ENCODE peak calls at places on chromosome 6, in nine cellular contexts. N, Z, P, R, K, S, H, V and Y are unnamed samples.
A peak's percentile ranks its signal among the peaks of the same experiment; 100 is the strongest.

GRCh38 chr6:8108031-8108660 is 5.8 kb upstream of the EEF1E1 start:
- DNase-seq in H (no peak), P (no peak), K (no peak), N (peak; percentile 76), R (no peak), S (no peak), V (no peak), Z (no peak), Y (peak; percentile 65)

GRCh38 chr6:56862415-56863175 is 92.3 kb upstream of the BEND6 start:
- DNase-seq in K (no peak), H (no peak), V (no peak), S (no peak), Z (no peak), R (no peak), N (peak; percentile 67), P (no peak), Y (no peak)

GRCh38 chr6:73713426-73714147 is 17.6 kb downstream of the CD109 start:
- DNase-seq in K (no peak), N (peak; percentile 43), V (no peak), R (no peak), P (no peak), Z (no peak), S (no peak), H (no peak), Y (peak; percentile 62)

GRCh38 chr6:125480571-125480970 is 178.8 kb upstream of the HDDC2 start:
- DNase-seq in Z (no peak), P (no peak), V (no peak), R (no peak), S (no peak), H (no peak), K (no peak), N (no peak), Y (no peak)

GRCh38 chr6:47307362-47308222 is 2.1 kb downstream of the TNFRSF21 start:
- DNase-seq in R (no peak), Z (no peak), S (no peak), P (no peak), V (no peak), K (no peak), N (no peak), H (no peak), Y (peak; percentile 4)

GRCh38 chr6:41430875-41431274 is 95.5 kb downstream of the NCR2 start:
- DNase-seq in P (no peak), V (no peak), K (no peak), R (peak; percentile 68), N (peak; percentile 80), S (no peak), H (no peak), Z (no peak), Y (no peak)

GRCh38 chr6:53347250-53347920 is 1.4 kb downstream of the ELOVL5 start:
- DNase-seq in N (peak; percentile 17), R (no peak), K (peak; percentile 25), S (no peak), H (no peak), Z (no peak), P (no peak), V (no peak), Y (no peak)

GRCh38 chr6:121600389-121601233 is 165.2 kb downstream of the GJA1 start:
- DNase-seq in H (no peak), P (no peak), S (no peak), V (no peak), R (no peak), Z (no peak), N (no peak), K (no peak), Y (no peak)

GRCh38 chr6:1644516-1644915 is 34.8 kb downstream of the FOXC1 start:
- DNase-seq in N (peak; percentile 42), Z (no peak), H (no peak), V (no peak), R (no peak), S (no peak), P (no peak), K (no peak), Y (no peak)

GRCh38 chr6:120558294-120558693 is 776.0 kb downstream of the TBC1D32 start:
- DNase-seq in P (no peak), V (no peak), S (no peak), N (no peak), R (no peak), H (no peak), Z (no peak), K (no peak), Y (no peak)

GRCh38 chr6:25165181-25165580 is 114.0 kb upstream of the CARMIL1 start:
- DNase-seq in H (no peak), N (no peak), K (peak; percentile 72), S (no peak), V (no peak), P (no peak), Z (no peak), R (no peak), Y (no peak)

GRCh38 chr6:108955329-108955949 is 107.2 kb downstream of the ARMC2 start:
- DNase-seq in R (no peak), Z (no peak), K (no peak), V (no peak), P (no peak), N (no peak), S (no peak), H (no peak), Y (no peak)

GRCh38 chr6:70651326-70651905 is 16.3 kb upstream of the SMAP1 start:
- DNase-seq in P (no peak), R (no peak), Z (no peak), V (no peak), S (no peak), K (no peak), H (no peak), N (peak; percentile 25), Y (no peak)

GRCh38 chr6:25056130-25056529 is 120.4 kb upstream of the RIPOR2 start:
- DNase-seq in P (no peak), H (no peak), Z (no peak), S (no peak), K (no peak), V (no peak), N (no peak), R (no peak), Y (no peak)

GRCh38 chr6:131924881-131925474 is 26.2 kb downstream of the CCN2 start:
- DNase-seq in S (no peak), P (no peak), K (peak; percentile 37), R (no peak), Z (no peak), N (peak; percentile 54), H (no peak), V (no peak), Y (peak; percentile 40)

GRCh38 chr6:109081026-109081425 is 13.6 kb downstream of the SESN1 start:
- DNase-seq in K (no peak), V (no peak), P (no peak), R (peak; percentile 48), Z (no peak), N (no peak), H (no peak), S (no peak), Y (no peak)

GRCh38 chr6:38604700-38605099 is 35.0 kb downstream of the BTBD9 start:
- DNase-seq in H (no peak), S (no peak), V (no peak), Z (no peak), N (peak; percentile 6), P (no peak), R (no peak), K (no peak), Y (peak; percentile 37)

GRCh38 chr6:40535784-40536380 is 51.3 kb downstream of the LRFN2 start:
- DNase-seq in V (no peak), K (no peak), P (no peak), N (no peak), S (no peak), Z (no peak), H (no peak), R (no peak), Y (no peak)

GRCh38 chr6:158471339-158471738 is 88.6 kb upstream of the TMEM181 start:
- DNase-seq in N (no peak), K (no peak), H (no peak), V (no peak), P (no peak), Z (no peak), S (no peak), R (no peak), Y (no peak)

GRCh38 chr6:35500782-35501181 is 3.9 kb upstream of the TEAD3 start:
- DNase-seq in V (no peak), N (peak; percentile 59), P (no peak), R (peak; percentile 75), Z (no peak), S (no peak), K (no peak), H (no peak), Y (peak; percentile 26)

GRCh38 chr6:42928748-42929087 is 562 bp upstream of the CNPY3 start:
- DNase-seq in P (no peak), R (no peak), V (no peak), S (no peak), Z (no peak), K (peak; percentile 65), N (no peak), H (no peak), Y (no peak)

GRCh38 chr6:113406051-113406695 is 451.0 kb upstream of the MARCKS start:
- DNase-seq in N (no peak), K (no peak), V (no peak), Z (no peak), S (no peak), R (no peak), P (no peak), H (no peak), Y (no peak)

GRCh38 chr6:150346346-150346745 is 22.5 kb upstream of the IYD start:
- DNase-seq in P (no peak), N (no peak), H (no peak), R (no peak), K (no peak), S (no peak), Z (no peak), V (no peak), Y (no peak)

GRCh38 chr6:55174211-55175013 is at the start of gene HCRTR2:
- DNase-seq in S (no peak), P (no peak), K (no peak), R (no peak), V (no peak), Z (no peak), H (no peak), N (no peak), Y (no peak)

GRCh38 chr6:139146317-139146726 is 11.4 kb downstream of the HECA start:
- DNase-seq in R (no peak), V (no peak), P (no peak), H (no peak), Z (no peak), S (no peak), K (no peak), N (no peak), Y (no peak)

GRCh38 chr6:135212020-135212806 is 31.1 kb downstream of the MYB start:
- DNase-seq in K (no peak), S (no peak), P (no peak), N (peak; percentile 65), R (no peak), H (no peak), V (no peak), Z (no peak), Y (no peak)